ENCODE peak calls at places on chromosomes 7 and 10, in eight cellular contexts. X, V, K, I, P, Z, J and O are unnamed samples.
A peak's percentile ranks its signal among the peaks of the same experiment; 100 is the strongest.

GRCh38 chr10:71845410-71846406 is 5.3 kb downstream of the PSAP start:
- DNase-seq in X (no peak), V (no peak), K (no peak), I (no peak), P (no peak), Z (no peak), J (no peak), O (no peak)

GRCh38 chr7:105309235-105310156 is 79.2 kb downstream of the SRPK2 start:
- DNase-seq in X (no peak), V (no peak), K (no peak), I (no peak), P (no peak), Z (no peak), J (no peak), O (no peak)

GRCh38 chr7:3119963-3120362 is 76.3 kb upstream of the CARD11 start:
- DNase-seq in X (no peak), V (no peak), K (no peak), I (no peak), P (no peak), Z (no peak), J (no peak), O (no peak)

GRCh38 chr10:19638173-19638872 is 177.9 kb upstream of the PLXDC2 start:
- DNase-seq in X (no peak), V (no peak), K (no peak), I (no peak), P (no peak), Z (no peak), J (peak; percentile 26), O (peak; percentile 19)

GRCh38 chr10:74981831-74982633 is 129.4 kb upstream of the SAMD8 start:
- DNase-seq in X (no peak), V (no peak), K (no peak), I (no peak), P (no peak), Z (no peak), J (no peak), O (no peak)

GRCh38 chr10:130138479-130138866 is 2.3 kb downstream of the GLRX3 start:
- DNase-seq in X (no peak), V (no peak), K (peak; percentile 54), I (no peak), P (peak; percentile 78), Z (no peak), J (peak; percentile 94), O (no peak)

GRCh38 chr10:15387021-15387420 is 15.9 kb upstream of the FAM171A1 start:
- DNase-seq in X (no peak), V (no peak), K (no peak), I (no peak), P (no peak), Z (no peak), J (no peak), O (no peak)

GRCh38 chr7:156673902-156674301 is 33.3 kb downstream of the RNF32 start:
- DNase-seq in X (no peak), V (no peak), K (no peak), I (no peak), P (no peak), Z (no peak), J (no peak), O (no peak)

GRCh38 chr10:78684954-78685353 is 383.8 kb upstream of the ZMIZ1 start:
- DNase-seq in X (no peak), V (no peak), K (no peak), I (no peak), P (no peak), Z (no peak), J (no peak), O (no peak)

GRCh38 chr7:108515636-108516035 is 10.3 kb downstream of the PNPLA8 start:
- DNase-seq in X (no peak), V (no peak), K (no peak), I (no peak), P (no peak), Z (no peak), J (no peak), O (no peak)

GRCh38 chr10:67602268-67602950 is 93.6 kb downstream of the CTNNA3 start:
- DNase-seq in X (no peak), V (no peak), K (no peak), I (no peak), P (peak; percentile 77), Z (no peak), J (peak; percentile 67), O (no peak)

GRCh38 chr7:43646603-43647313 is 63.9 kb downstream of the STK17A start:
- DNase-seq in X (peak; percentile 13), V (no peak), K (no peak), I (no peak), P (no peak), Z (no peak), J (no peak), O (no peak)

DNA sequence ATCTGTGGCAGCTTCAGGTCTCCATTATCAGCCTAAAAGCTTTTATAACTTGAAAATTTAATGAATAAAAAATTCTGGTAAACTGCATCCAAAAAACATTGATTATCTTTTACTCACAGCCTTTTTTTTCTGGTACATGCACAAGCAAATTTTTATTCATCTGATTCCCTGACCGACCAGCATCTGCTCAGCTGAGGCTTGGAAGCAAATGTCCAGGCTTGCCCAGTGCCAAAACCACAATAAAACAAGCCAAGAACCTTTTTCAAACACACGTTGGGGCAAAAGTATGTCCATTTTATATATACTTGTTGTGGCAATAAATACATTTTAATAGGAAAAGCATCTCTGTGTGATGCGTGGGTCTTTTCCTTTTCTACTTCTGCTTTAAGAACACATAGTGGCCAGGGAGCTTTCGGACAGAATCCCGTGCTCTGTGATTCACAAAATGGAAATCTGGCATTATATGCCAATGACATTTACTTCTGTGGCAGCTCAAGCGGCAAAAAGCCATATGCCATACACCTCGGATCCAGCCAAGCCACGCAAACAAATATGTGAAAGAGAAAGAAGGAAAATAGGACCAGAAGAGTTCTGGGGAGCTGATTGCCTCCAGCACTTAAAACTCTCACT is 275.7 kb upstream of the AOAH start:
- DNase-seq in X (no peak), V (no peak), K (no peak), I (no peak), P (no peak), Z (no peak), J (no peak), O (no peak)
- H3K27ac ChIP-seq in X (no peak overlapping the region), V (no peak overlapping the region), K (no peak overlapping the region), I (no peak overlapping the region), P (no peak overlapping the region), Z (no peak overlapping the region), J (no peak overlapping the region), O (no peak overlapping the region)

GRCh38 chr7:77482015-77482414 is 55.1 kb upstream of the PTPN12 start:
- DNase-seq in X (no peak), V (no peak), K (no peak), I (no peak), P (no peak), Z (no peak), J (peak; percentile 74), O (peak; percentile 63)

GRCh38 chr7:77481615-77482014 is 55.5 kb upstream of the PTPN12 start:
- DNase-seq in X (no peak), V (no peak), K (no peak), I (no peak), P (no peak), Z (no peak), J (no peak), O (no peak)

GRCh38 chr7:77475181-77475580 is 59.0 kb upstream of the GSAP start:
- DNase-seq in X (no peak), V (no peak), K (no peak), I (no peak), P (no peak), Z (no peak), J (no peak), O (no peak)

GRCh38 chr7:77476871-77477270 is 60.2 kb upstream of the PTPN12 start:
- DNase-seq in X (no peak), V (no peak), K (no peak), I (no peak), P (no peak), Z (no peak), J (no peak), O (no peak)

DNA sequence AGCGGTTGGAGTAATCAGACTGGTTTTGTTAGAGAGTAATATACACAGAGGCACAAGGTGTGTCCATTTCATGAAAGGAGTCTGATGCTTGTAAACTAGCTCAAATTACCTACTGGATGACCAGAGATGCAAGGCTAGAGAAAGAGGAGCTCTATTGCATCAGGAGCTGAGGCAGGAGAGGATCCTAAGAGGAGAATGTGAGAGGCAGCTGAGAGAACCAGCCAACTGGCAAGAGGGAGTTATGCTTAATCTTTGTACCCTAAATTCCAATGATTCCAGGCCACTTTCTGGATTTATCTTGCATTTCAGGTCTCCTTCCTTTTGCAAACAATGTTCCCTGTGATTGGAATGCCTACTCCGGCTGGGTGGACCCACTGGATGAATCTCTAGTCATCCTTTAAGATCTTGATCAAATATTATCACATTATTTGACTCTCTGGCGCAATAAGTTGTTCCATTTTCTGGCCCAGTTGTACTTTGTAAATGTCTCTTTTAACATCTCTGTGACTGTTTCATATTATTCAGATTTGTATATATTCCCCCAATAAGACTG is 57.5 kb upstream of the PTPN12 start:
- DNase-seq in X (no peak), V (no peak), K (no peak), I (no peak), P (no peak), Z (no peak), J (no peak), O (no peak)
- H3K27ac ChIP-seq in X (no peak overlapping the region), V (no peak overlapping the region), K (no peak overlapping the region), I (no peak overlapping the region), P (no peak overlapping the region), Z (no peak overlapping the region), J (no peak overlapping the region), O (peak overlapping the region; percentile 9)

GRCh38 chr7:6162331-6162620 is 110.1 kb downstream of the CYTH3 start:
- DNase-seq in X (no peak), V (no peak), K (no peak), I (no peak), P (no peak), Z (no peak), J (no peak), O (no peak)
- H3K27ac ChIP-seq in X (no peak overlapping the region), V (no peak overlapping the region), K (peak overlapping the region; percentile 70), I (peak overlapping the region; percentile 35), P (no peak overlapping the region), Z (no peak overlapping the region), J (peak overlapping the region; percentile 27), O (no peak overlapping the region)

GRCh38 chr7:116524609-116525297 is at the start of gene CAV1:
- DNase-seq in X (no peak), V (peak; percentile 59), K (peak; percentile 51), I (peak; percentile 88), P (peak; percentile 95), Z (peak; percentile 78), J (peak; percentile 96), O (no peak)

GRCh38 chr7:116522247-116522646 is 2.6 kb upstream of the CAV1 start:
- DNase-seq in X (no peak), V (no peak), K (no peak), I (no peak), P (peak; percentile 91), Z (no peak), J (peak; percentile 80), O (no peak)

GRCh38 chr7:116525913-116526857 is 1.3 kb downstream of the CAV1 start:
- DNase-seq in X (peak; percentile 13), V (peak; percentile 45), K (peak; percentile 59), I (peak; percentile 79), P (no peak), Z (peak; percentile 83), J (peak; percentile 82), O (peak; percentile 48)

GRCh38 chr7:116525298-116525912 is 569 bp downstream of the CAV1 start:
- DNase-seq in X (no peak), V (no peak), K (no peak), I (peak; percentile 51), P (no peak), Z (peak; percentile 56), J (no peak), O (no peak)

DNA sequence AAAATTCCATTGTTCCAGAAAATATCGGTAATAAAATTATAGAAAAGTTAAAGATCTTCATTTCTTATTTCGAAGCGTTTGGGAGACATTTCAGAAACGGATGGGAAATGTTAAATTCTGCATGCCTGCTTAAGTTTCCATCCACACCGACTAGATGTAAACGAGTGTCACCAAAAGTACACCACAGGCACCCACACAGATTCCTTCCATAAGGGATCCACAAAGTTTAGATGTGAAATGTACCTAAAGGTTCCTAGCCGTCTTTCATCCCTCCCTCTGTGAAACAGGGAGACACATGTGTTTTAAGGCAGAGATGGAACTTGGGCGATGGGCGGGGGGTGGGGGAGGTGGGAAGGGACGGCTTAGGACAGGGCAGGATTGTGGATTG is 621 bp upstream of the CAV1 start:
- DNase-seq in X (no peak), V (no peak), K (no peak), I (no peak), P (no peak), Z (no peak), J (no peak), O (no peak)
- H3K27ac ChIP-seq in X (no peak overlapping the region), V (no peak overlapping the region), K (no peak overlapping the region), I (peak overlapping the region; percentile 96), P (peak overlapping the region; percentile 92), Z (no peak overlapping the region), J (peak overlapping the region; percentile 100), O (no peak overlapping the region)